ENCODE peak calls at places on chromosomes 4 and X, in seven cellular contexts. T is body of pancreas, B is pancreas, W is tibial artery, M is right cardiac atrium, N is PC-3, V is A549. Z is an unnamed sample.

GRCh38 chrX:9825966-9826365 is 39.7 kb downstream of the SHROOM2 start:
- DNase-seq in V (no peak), W (no peak), M (no peak), T (no peak), B (no peak), N (no peak), Z (no peak)

GRCh38 chr4:173040200-173040599 is 128.4 kb upstream of the GALNT7 start:
- DNase-seq in M (no peak), T (peak; percentile 84), V (no peak), B (peak; percentile 85), W (no peak), N (peak; percentile 7), Z (no peak)

GRCh38 chrX:45747905-45748304 is 547.2 kb upstream of the DIPK2B start:
- DNase-seq in M (no peak), N (peak; percentile 7), V (no peak), T (no peak), W (no peak), B (no peak), Z (no peak)

GRCh38 chr4:158621729-158622128 is 50.0 kb downstream of the C4orf46 start:
- DNase-seq in N (no peak), M (no peak), W (no peak), V (no peak), B (no peak), T (no peak), Z (no peak)

GRCh38 chr4:188783160-188783559 is 643.9 kb downstream of the TRIML1 start:
- DNase-seq in T (no peak), N (no peak), W (no peak), V (no peak), M (no peak), B (no peak), Z (no peak)

GRCh38 chr4:139419388-139419914 is 34.5 kb upstream of the RAB33B start:
- DNase-seq in B (peak; percentile 31), V (no peak), W (no peak), M (peak; percentile 44), T (peak; percentile 34), N (no peak), Z (no peak)

GRCh38 chr4:168451331-168451730 is 29.0 kb downstream of the DDX60L start:
- DNase-seq in M (no peak), W (no peak), V (no peak), N (no peak), T (no peak), B (no peak), Z (no peak)

GRCh38 chrX:70001269-70001668 is 48.5 kb downstream of the AWAT2 start:
- DNase-seq in B (no peak), T (no peak), W (no peak), N (no peak), V (no peak), M (peak; percentile 45), Z (no peak)

GRCh38 chr4:109946120-109946519 is 33.4 kb downstream of the EGF start:
- DNase-seq in W (no peak), N (no peak), V (no peak), M (no peak), T (no peak), B (no peak), Z (no peak)

GRCh38 chr4:58809366-58809765 is 1699.2 kb upstream of the IGFBP7 start:
- DNase-seq in V (no peak), T (no peak), B (no peak), W (no peak), M (no peak), N (peak; percentile 39), Z (no peak)

GRCh38 chr4:167903291-167903721 is 189.0 kb upstream of the ANXA10 start:
- DNase-seq in N (peak; percentile 73), T (no peak), B (no peak), W (no peak), M (no peak), V (peak; percentile 1), Z (no peak)

GRCh38 chrX:18664947-18665346 is 7.0 kb downstream of the RS1 start:
- DNase-seq in B (no peak), N (peak; percentile 18), V (no peak), M (no peak), T (no peak), W (no peak), Z (no peak)

GRCh38 chr4:42396361-42397255 is 680 bp upstream of the SHISA3 start:
- DNase-seq in W (no peak), V (no peak), T (no peak), B (no peak), M (no peak), N (peak; percentile 25), Z (no peak)

GRCh38 chr4:140363051-140363450 is 10.4 kb upstream of the SCOC start:
- DNase-seq in B (no peak), T (no peak), M (no peak), W (no peak), N (no peak), V (no peak), Z (no peak)

GRCh38 chrX:39296472-39296871 is 495.2 kb downstream of the MID1IP1 start:
- DNase-seq in B (no peak), W (no peak), T (no peak), N (no peak), M (no peak), V (no peak), Z (no peak)

GRCh38 chrX:38375888-38376287 is 23.5 kb downstream of the OTC start:
- DNase-seq in N (peak; percentile 34), M (no peak), W (no peak), T (no peak), V (peak; percentile 4), B (no peak), Z (peak; percentile 70)

GRCh38 chrX:41984628-41985027 is 61.3 kb upstream of the CASK start:
- DNase-seq in N (peak; percentile 89), T (no peak), W (no peak), M (no peak), V (no peak), B (no peak), Z (no peak)

GRCh38 chrX:44974462-44974861 is 101.5 kb downstream of the KDM6A start:
- DNase-seq in W (no peak), V (peak; percentile 25), N (peak; percentile 76), B (no peak), M (no peak), T (no peak), Z (no peak)

GRCh38 chr4:16027114-16027513 is 56.7 kb downstream of the PROM1 start:
- DNase-seq in V (no peak), W (no peak), B (no peak), N (peak; percentile 60), M (no peak), T (no peak), Z (no peak)

GRCh38 chr4:7853271-7853670 is 86.4 kb downstream of the AFAP1 start:
- DNase-seq in T (no peak), V (no peak), B (no peak), N (no peak), M (no peak), W (no peak), Z (no peak)
- H3K4me1 ChIP-seq in T (peaks cover 6% of the 10 kb centered on the region), V (peaks cover 47% of the 10 kb centered on the region), B (no peaks in the 10 kb centered on the region), N (peaks cover 20% of the 10 kb centered on the region), M (peaks cover 10% of the 10 kb centered on the region), W (peaks cover 11% of the 10 kb centered on the region), Z (no peaks in the 10 kb centered on the region)

GRCh38 chr4:83504974-83505373 is 20.1 kb upstream of the ABRAXAS1 start:
- DNase-seq in T (no peak), N (no peak), M (no peak), B (no peak), W (no peak), V (no peak), Z (no peak)

GRCh38 chr4:83510442-83510841 is 25.5 kb upstream of the GPAT3 start:
- DNase-seq in W (no peak), T (no peak), B (no peak), M (no peak), V (no peak), N (no peak), Z (no peak)

GRCh38 chr4:83503974-83504373 is 19.1 kb upstream of the ABRAXAS1 start:
- DNase-seq in B (no peak), N (no peak), T (no peak), W (no peak), M (no peak), V (no peak), Z (no peak)

GRCh38 chr4:83504544-83504943 is 19.6 kb upstream of the ABRAXAS1 start:
- DNase-seq in M (no peak), B (no peak), W (no peak), N (no peak), T (no peak), V (no peak), Z (no peak)
- H3K4me3 ChIP-seq in M (no peak overlapping the region), B (no peak overlapping the region), W (no peak overlapping the region), N (no peak overlapping the region), T (no peak overlapping the region), V (no peak overlapping the region), Z (no peak overlapping the region)

GRCh38 chr4:48779998-48780866 is at the start of gene FRYL:
- DNase-seq in W (peak; percentile 100), M (peak; percentile 99), B (peak; percentile 100), V (peak; percentile 73), N (peak; percentile 97), T (peak; percentile 100), Z (peak; percentile 100)
- H3K4me1 ChIP-seq in W (peaks cover 6% of the 10 kb centered on the region), M (no peaks in the 10 kb centered on the region), B (peaks cover 29% of the 10 kb centered on the region), V (peaks cover 27% of the 10 kb centered on the region), N (peaks cover 19% of the 10 kb centered on the region), T (peaks cover 26% of the 10 kb centered on the region), Z (peaks cover 43% of the 10 kb centered on the region)

GRCh38 chr4:107034982-107035710 is 967 bp downstream of the DKK2 start:
- DNase-seq in M (peak; percentile 11), T (peak; percentile 12), W (no peak), V (no peak), B (peak; percentile 29), N (no peak), Z (no peak)

GRCh38 chr4:107034091-107034698 is 1.9 kb downstream of the DKK2 start:
- DNase-seq in M (peak; percentile 11), V (no peak), B (no peak), T (peak; percentile 13), W (no peak), N (no peak), Z (no peak)

GRCh38 chr4:107037188-107037587 is 1.1 kb upstream of the DKK2 start:
- DNase-seq in V (no peak), M (peak; percentile 50), N (peak; percentile 4), W (peak; percentile 63), T (peak; percentile 55), B (no peak), Z (no peak)

GRCh38 chr4:107036602-107037151 is 564 bp upstream of the DKK2 start:
- DNase-seq in W (no peak), T (no peak), V (no peak), M (no peak), B (no peak), N (no peak), Z (no peak)

DNA sequence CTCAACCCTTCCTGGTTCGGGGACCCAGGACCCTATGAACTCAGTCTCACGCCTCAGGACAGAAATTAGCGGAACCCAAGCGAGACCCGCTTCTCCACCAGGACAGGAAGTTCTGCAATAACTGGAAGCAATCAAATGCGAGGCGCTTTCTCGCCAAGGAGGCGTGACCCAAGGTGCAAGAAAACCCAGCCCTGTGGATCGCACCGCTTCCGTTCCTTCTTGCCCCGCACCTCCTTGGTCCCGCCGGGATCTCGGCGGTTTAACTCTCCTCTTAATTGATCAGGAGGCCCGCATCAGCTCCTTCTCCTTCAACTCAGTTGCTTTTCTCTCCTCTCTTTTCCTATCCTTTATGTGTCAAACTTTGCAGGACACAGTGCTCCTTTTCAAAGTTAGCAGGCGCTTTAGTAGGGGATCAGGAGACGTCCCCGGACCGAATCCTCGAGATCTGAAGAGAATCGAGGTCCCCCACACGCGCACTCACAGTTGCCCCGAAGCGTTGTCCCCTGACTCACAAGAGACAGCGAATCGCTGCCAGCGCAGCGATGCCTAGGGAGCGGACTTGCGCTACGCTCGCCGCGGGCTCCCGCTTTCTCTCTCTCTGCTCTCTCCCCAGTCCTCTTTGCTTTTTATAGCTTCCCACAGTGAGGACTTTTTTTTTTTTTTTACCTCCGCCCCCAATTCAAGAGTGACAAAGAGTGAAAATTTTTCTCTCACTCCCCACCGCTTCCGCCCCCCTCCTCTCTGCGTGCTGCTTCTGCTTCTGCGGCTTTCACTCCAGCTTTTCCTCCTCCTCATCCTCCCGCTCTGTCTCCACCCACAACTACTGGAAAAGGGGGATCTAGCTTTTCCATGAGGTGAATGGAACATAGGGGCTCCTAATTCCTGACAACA is at the start of gene DKK2:
- DNase-seq in B (no peak), V (no peak), N (no peak), T (peak; percentile 38), M (peak; percentile 24), W (no peak), Z (no peak)
- H3K4me3 ChIP-seq in B (no peak within 1 kb of the TSS), V (peak within 1 kb of the TSS; percentile 12), N (no peak within 1 kb of the TSS), T (no peak within 1 kb of the TSS), M (peak within 1 kb of the TSS; percentile 33), W (peak within 1 kb of the TSS; percentile 51), Z (no peak within 1 kb of the TSS)

Z was measured in Karpas-422.